ENCODE peak calls at places on chromosome 15, in ten cellular contexts. H is HFFc6, Q is ascending aorta, A is psoas muscle, Z is heart left ventricle, V is foreskin fibroblast, I is K562, W is choroid plexus epithelial cell, X is right atrium auricular region, P is WTC11. B is an unnamed sample.

GRCh38 chr15:66730168-66731014 is 28.4 kb downstream of the SMAD6 start:
- DNase-seq in H (peak), Q (peak), P (no peak), Z (no peak), W (no peak), I (no peak), X (no peak), A (no peak), V (peak), B (no peak)

GRCh38 chr15:40567111-40567510 is 2.0 kb upstream of the RPUSD2 start:
- DNase-seq in W (peak), Z (no peak), H (no peak), Q (no peak), P (peak), A (no peak), I (peak), V (no peak), X (no peak), B (peak)

GRCh38 chr15:85527907-85528306 is 147.5 kb downstream of the AKAP13 start:
- DNase-seq in A (no peak), X (no peak), V (peak), Q (no peak), P (no peak), I (no peak), W (peak), Z (no peak), H (peak), B (no peak)

GRCh38 chr15:99537344-99537743 is 28.4 kb upstream of the MEF2A start:
- DNase-seq in P (no peak), V (no peak), Z (peak), X (no peak), A (no peak), I (no peak), H (no peak), Q (no peak), W (peak), B (no peak)

GRCh38 chr15:70783610-70784021 is 20.3 kb upstream of the UACA start:
- DNase-seq in Q (peak), V (no peak), H (peak), A (no peak), X (no peak), W (peak), Z (no peak), P (no peak), I (no peak), B (peak)

GRCh38 chr15:27336676-27337075 is 365.7 kb downstream of the GABRG3 start:
- DNase-seq in V (no peak), X (no peak), Z (no peak), I (no peak), Q (no peak), H (no peak), P (no peak), A (no peak), W (peak), B (no peak)

GRCh38 chr15:75359537-75360250 is 8.7 kb downstream of the MAN2C1 start:
- DNase-seq in H (no peak), X (no peak), Z (no peak), A (no peak), V (no peak), I (no peak), P (no peak), Q (no peak), W (no peak), B (no peak)

GRCh38 chr15:25372298-25372697 is 66.5 kb downstream of the UBE3A start:
- DNase-seq in Q (no peak), Z (no peak), H (peak), X (no peak), I (no peak), P (no peak), A (no peak), V (peak), W (peak), B (peak)

GRCh38 chr15:22885105-22885504 is 46.6 kb downstream of the NIPA2 start:
- DNase-seq in H (no peak), A (no peak), I (no peak), Q (no peak), X (no peak), W (no peak), V (no peak), P (no peak), Z (no peak), B (no peak)

GRCh38 chr15:58568157-58568571 is 136.4 kb downstream of the LIPC start:
- DNase-seq in H (no peak), Z (peak), V (no peak), A (no peak), I (peak), P (no peak), W (peak), Q (no peak), X (no peak), B (no peak)

GRCh38 chr15:85741021-85741421 is 53.7 kb downstream of the KLHL25 start:
- DNase-seq in P (no peak), X (peak), H (no peak), I (no peak), W (no peak), A (no peak), Z (no peak), V (no peak), Q (no peak), B (no peak)

GRCh38 chr15:35603298-35603697 is 57.3 kb upstream of the DPH6 start:
- DNase-seq in V (peak), P (no peak), Z (no peak), H (no peak), X (no peak), I (no peak), A (no peak), W (peak), Q (no peak), B (peak)

GRCh38 chr15:76059320-76060097 is at the start of gene TMEM266:
- DNase-seq in X (no peak), I (peak), A (peak), H (no peak), Z (peak), Q (peak), P (peak), V (peak), W (peak), B (peak)

GRCh38 chr15:96053039-96054021 is 277.2 kb upstream of the NR2F2 start:
- DNase-seq in A (peak), Q (no peak), W (peak), P (peak), H (no peak), I (peak), Z (peak), X (no peak), V (no peak), B (peak)

GRCh38 chr15:44545934-44546802 is 9.2 kb downstream of the EIF3J start:
- DNase-seq in X (no peak), H (peak), W (peak), P (no peak), Z (no peak), Q (no peak), I (no peak), A (no peak), V (peak), B (peak)

GRCh38 chr15:39642011-39642640 is 61.2 kb downstream of the THBS1 start:
- DNase-seq in I (no peak), X (no peak), Q (no peak), P (no peak), A (no peak), Z (no peak), H (peak), V (no peak), W (peak), B (peak)

GRCh38 chr15:37002041-37002689 is 98.2 kb downstream of the MEIS2 start:
- DNase-seq in I (peak), V (no peak), P (no peak), W (no peak), A (no peak), X (no peak), Z (no peak), Q (no peak), H (no peak), B (no peak)

GRCh38 chr15:57436961-57437360 is 60.7 kb downstream of the CGNL1 start:
- DNase-seq in W (no peak), Z (peak), P (no peak), H (no peak), Q (no peak), X (no peak), A (no peak), V (no peak), I (no peak), B (no peak)

GRCh38 chr15:29437888-29438713 is 168.5 kb upstream of the NSMCE3 start:
- DNase-seq in A (no peak), Z (no peak), P (no peak), X (no peak), Q (no peak), W (no peak), H (no peak), V (no peak), I (no peak), B (no peak)

GRCh38 chr15:42107483-42107882 is 13.1 kb upstream of the PLA2G4D start:
- DNase-seq in V (no peak), P (no peak), A (no peak), H (no peak), Z (no peak), X (no peak), Q (no peak), W (no peak), I (no peak), B (no peak)

GRCh38 chr15:74843891-74844299 is 939 bp upstream of the ULK3 start:
- DNase-seq in A (no peak), Q (no peak), I (peak), V (no peak), P (no peak), W (no peak), H (no peak), Z (no peak), X (no peak), B (no peak)

GRCh38 chr15:32651229-32651837 is 9.8 kb downstream of the SCG5 start:
- DNase-seq in H (peak), P (peak), W (peak), Z (no peak), I (peak), A (peak), X (no peak), Q (no peak), V (peak), B (peak)

GRCh38 chr15:85704720-85705119 is 90.0 kb downstream of the KLHL25 start:
- DNase-seq in X (no peak), Q (no peak), I (no peak), P (no peak), Z (no peak), A (no peak), W (no peak), H (no peak), V (peak), B (no peak)

GRCh38 chr15:74193305-74193718 is 9.3 kb downstream of the STRA6 start:
- DNase-seq in Z (no peak), V (peak), P (no peak), I (no peak), H (peak), Q (no peak), X (no peak), A (no peak), W (peak), B (peak)

GRCh38 chr15:25787855-25788521 is 75.1 kb downstream of the ATP10A start:
- DNase-seq in I (no peak), Q (peak), Z (no peak), X (peak), V (peak), H (peak), P (no peak), W (no peak), A (no peak), B (no peak)

GRCh38 chr15:74826372-74826819 is at the start of gene CPLX3:
- DNase-seq in P (peak), Q (no peak), H (no peak), A (peak), I (peak), X (no peak), Z (no peak), V (no peak), W (peak), B (no peak)

GRCh38 chr15:83784975-83785374 is 131.1 kb downstream of the ADAMTSL3 start:
- DNase-seq in V (peak), X (no peak), H (no peak), A (no peak), Q (no peak), I (no peak), W (peak), P (no peak), Z (no peak), B (peak)

GRCh38 chr15:40762919-40763800 is 708 bp upstream of the GCHFR start:
- DNase-seq in W (peak), A (peak), V (no peak), P (peak), Z (peak), H (no peak), I (peak), X (peak), Q (peak), B (peak)

GRCh38 chr15:81152339-81152738 is 18.3 kb downstream of the CFAP161 start:
- DNase-seq in Z (no peak), I (no peak), X (no peak), A (no peak), P (no peak), W (no peak), H (no peak), Q (no peak), V (no peak), B (no peak)

GRCh38 chr15:59993950-59994401 is 10.1 kb upstream of the FOXB1 start:
- DNase-seq in Q (no peak), X (no peak), A (no peak), W (no peak), H (no peak), I (peak), P (peak), Z (no peak), V (no peak), B (no peak)
- TF ChIP-seq CTCF in Q (no peak), X (no peak), A (no peak), W (peak), H (peak), I (peak), P (peak), Z (no peak), V (no peak), B (no peak)

GRCh38 chr15:77111813-77112212 is 40.9 kb upstream of the TSPAN3 start:
- DNase-seq in I (no peak), P (no peak), V (no peak), Q (peak), Z (no peak), X (no peak), W (no peak), H (no peak), A (no peak), B (no peak)

GRCh38 chr15:77107068-77107467 is 36.2 kb upstream of the TSPAN3 start:
- DNase-seq in H (no peak), Z (peak), Q (peak), W (peak), X (no peak), P (no peak), V (no peak), A (peak), I (no peak), B (no peak)

GRCh38 chr15:77112819-77113569 is 42.1 kb upstream of the TSPAN3 start:
- DNase-seq in P (no peak), X (no peak), H (no peak), Z (no peak), I (no peak), A (no peak), Q (peak), V (no peak), W (no peak), B (no peak)

GRCh38 chr15:77104155-77104554 is 33.2 kb upstream of the TSPAN3 start:
- DNase-seq in A (peak), Q (peak), W (peak), X (no peak), H (peak), P (no peak), I (no peak), V (peak), Z (peak), B (no peak)

GRCh38 chr15:77107531-77108355 is 36.8 kb upstream of the TSPAN3 start:
- DNase-seq in W (peak), I (peak), A (peak), X (peak), Q (peak), Z (peak), P (peak), H (peak), V (peak), B (peak)
- TF ChIP-seq CTCF in W (peak), I (peak), A (peak), X (peak), Q (peak), Z (peak), P (peak), H (peak), V (peak), B (peak)

GRCh38 chr15:89492111-89492641 is 4.2 kb downstream of the RHCG start:
- DNase-seq in X (no peak), I (no peak), H (no peak), W (peak), Z (no peak), A (no peak), P (peak), V (no peak), Q (peak), B (peak)
- TF ChIP-seq CTCF in X (no peak), I (peak), H (peak), W (peak), Z (no peak), A (no peak), P (peak), V (peak), Q (no peak), B (peak)

DNA sequence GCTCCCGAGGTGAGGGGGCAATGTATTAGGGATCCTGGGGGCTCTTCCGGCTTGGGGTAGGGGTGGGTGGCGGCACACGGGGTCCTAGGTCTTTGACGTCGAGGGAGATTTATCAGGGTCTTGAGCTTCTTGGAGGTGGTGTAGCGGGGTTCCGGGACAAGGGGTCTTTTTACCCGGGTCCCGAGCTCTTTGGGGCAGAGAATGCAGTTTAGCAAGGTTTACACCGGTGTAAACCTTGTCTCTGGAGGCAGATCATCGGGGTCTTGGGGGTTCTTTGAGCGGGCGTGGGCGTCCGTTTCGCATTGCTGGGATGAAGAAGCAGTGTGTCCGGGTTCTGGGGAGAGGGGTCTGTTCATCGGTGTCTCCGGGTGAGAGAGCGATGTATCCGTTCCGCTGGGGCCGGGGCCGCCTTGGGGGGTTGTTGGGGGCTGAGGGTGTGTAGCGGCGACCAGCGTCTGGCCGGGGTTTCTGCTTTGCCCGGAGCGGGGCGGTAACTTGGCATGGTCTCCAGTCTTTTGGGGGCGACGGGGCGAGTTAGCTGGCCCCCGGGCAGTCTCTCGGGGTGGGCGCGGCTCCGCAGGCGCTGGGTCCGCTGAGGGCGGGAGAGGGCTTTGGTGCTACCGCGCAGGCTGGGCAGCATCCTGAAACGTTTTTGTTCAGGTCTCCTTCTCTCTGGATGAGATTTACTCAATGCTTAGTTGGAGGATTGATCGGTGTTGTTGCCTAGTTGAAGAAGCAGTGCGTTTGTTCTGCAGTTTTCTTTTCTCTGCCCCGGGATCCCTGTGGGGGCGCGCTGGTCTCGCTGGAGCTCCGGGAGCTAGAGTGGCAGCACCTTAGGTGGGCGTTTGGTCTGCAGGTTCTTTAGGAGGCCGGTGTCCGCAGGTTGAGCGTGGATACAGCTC is 792 bp downstream of the GLCE start:
- DNase-seq in I (peak), H (no peak), P (peak), X (no peak), Q (no peak), V (peak), A (peak), W (peak), Z (no peak), B (peak)
- TF ChIP-seq CTCF in I (peak), H (peak), P (no peak), X (no peak), Q (no peak), V (peak), A (peak), W (peak), Z (no peak), B (no peak)

GRCh38 chr15:92228830-92229229 is 164.9 kb upstream of the ST8SIA2 start:
- DNase-seq in P (no peak), Z (no peak), Q (no peak), A (no peak), V (no peak), W (no peak), H (no peak), X (no peak), I (no peak), B (no peak)

GRCh38 chr15:92226020-92226612 is 167.6 kb upstream of the ST8SIA2 start:
- DNase-seq in V (no peak), Z (no peak), P (peak), I (no peak), W (no peak), A (no peak), Q (no peak), X (no peak), H (no peak), B (peak)

GRCh38 chr15:92224843-92225242 is 168.8 kb upstream of the ST8SIA2 start:
- DNase-seq in Z (no peak), Q (no peak), W (no peak), X (no peak), A (no peak), I (no peak), P (no peak), H (no peak), V (no peak), B (no peak)
- TF ChIP-seq CTCF in Z (no peak), Q (no peak), W (no peak), X (no peak), A (no peak), I (no peak), P (no peak), H (no peak), V (no peak), B (no peak)

DNA sequence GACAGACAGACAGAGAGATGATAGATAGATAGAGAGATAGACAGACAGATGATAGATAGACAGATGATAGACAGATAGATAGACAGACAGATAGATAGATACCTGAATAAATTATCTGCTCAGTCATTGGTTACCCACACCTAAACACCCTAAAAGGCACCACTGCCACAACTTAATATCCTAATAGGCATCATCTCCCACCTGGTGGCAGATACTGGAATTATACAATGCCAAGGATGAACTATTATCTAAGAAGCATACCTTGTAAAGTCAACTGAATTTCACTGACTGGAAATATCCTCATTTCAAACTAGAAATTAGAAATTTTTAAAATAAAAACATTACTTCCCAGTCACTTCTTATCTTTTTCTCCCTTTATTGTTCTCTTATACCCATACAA is 19.4 kb upstream of the ATP8B4 start:
- DNase-seq in Q (no peak), X (no peak), P (no peak), V (no peak), H (no peak), Z (no peak), I (no peak), A (no peak), W (peak), B (no peak)
- TF ChIP-seq CTCF in Q (no peak), X (no peak), P (no peak), V (peak), H (peak), Z (no peak), I (peak), A (no peak), W (peak), B (no peak)

DNA sequence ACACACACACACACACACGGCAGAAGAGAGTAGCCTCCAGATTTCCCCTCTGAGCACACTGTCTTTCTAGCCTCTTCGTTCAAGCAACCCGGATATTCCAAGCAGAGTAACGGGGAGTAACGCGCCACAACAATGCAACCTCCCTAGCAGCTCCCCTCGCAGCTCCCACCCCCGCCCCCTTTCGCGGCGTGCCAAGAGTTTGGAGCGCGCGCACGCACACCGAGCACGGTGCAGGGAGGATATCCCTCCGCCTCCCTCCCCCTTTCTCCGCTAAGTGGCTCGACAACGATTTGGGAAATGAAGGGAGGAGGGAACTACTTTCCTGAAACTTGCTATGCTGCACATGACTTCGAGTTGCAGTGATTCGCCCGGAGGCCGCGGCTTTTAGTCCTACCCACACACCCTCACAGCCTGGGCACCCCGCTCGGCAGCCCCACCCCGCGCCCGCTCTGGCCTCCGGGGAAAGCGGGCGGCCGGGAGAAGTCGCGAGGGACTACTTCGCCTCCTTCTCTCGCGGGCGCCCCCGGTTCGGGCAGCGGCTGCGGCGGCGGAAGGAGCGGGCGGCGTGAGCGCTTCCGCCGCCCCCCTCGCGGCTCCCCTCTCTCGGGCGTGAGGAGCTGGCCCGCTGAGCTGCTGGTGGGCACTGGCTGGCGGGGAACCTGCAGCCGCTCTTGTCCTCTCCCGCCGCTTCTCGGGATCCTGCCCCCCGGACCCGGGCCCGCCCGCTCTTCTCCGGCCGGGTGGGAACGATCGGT is 733 bp upstream of the SPRED1 start:
- DNase-seq in A (peak), Z (peak), H (peak), P (peak), I (peak), W (peak), Q (peak), X (peak), V (peak), B (peak)
- TF ChIP-seq CTCF in A (no peak), Z (no peak), H (no peak), P (no peak), I (no peak), W (no peak), Q (no peak), X (no peak), V (no peak), B (no peak)

GRCh38 chr15:72179950-72180581 is 17.5 kb downstream of the GRAMD2A start:
- DNase-seq in W (no peak), Z (no peak), P (no peak), Q (no peak), V (no peak), I (no peak), X (no peak), H (no peak), A (no peak), B (no peak)
- TF ChIP-seq CTCF in W (no peak), Z (no peak), P (no peak), Q (no peak), V (no peak), I (no peak), X (no peak), H (no peak), A (no peak), B (no peak)

B was measured in MCF 10A.